ENCODE peak calls at places on chromosomes 13 and 19, in eight cellular contexts. B is Ammon's horn; D is aorta; G is amniotic stem cell; I is tibial nerve; C is activated naive CD4-positive, alpha-beta T cell treated with Interleukin-2 at 50 U/mL for 16 hours; F is BJ; J is MG63. V is an unnamed sample.

GRCh38 chr19:48636859-48637448 is at the start of gene DBP:
- DNase-seq in B (peak; percentile 65), D (peak; percentile 79), G (no peak), I (no peak), C (no peak), F (no peak), J (peak; percentile 58), V (no peak)

GRCh38 chr13:106498571-106498970 is 36.9 kb downstream of the EFNB2 start:
- DNase-seq in B (no peak), D (no peak), G (no peak), I (no peak), C (no peak), F (no peak), J (no peak), V (no peak)

GRCh38 chr19:1860133-1860775 is 3.1 kb downstream of the KLF16 start:
- DNase-seq in B (peak; percentile 87), D (peak; percentile 75), G (peak; percentile 69), I (no peak), C (peak; percentile 59), F (no peak), J (peak; percentile 47), V (peak; percentile 70)

GRCh38 chr19:38369584-38369983 is 4.8 kb upstream of the PSMD8 start:
- DNase-seq in B (no peak), D (no peak), G (no peak), I (no peak), C (no peak), F (no peak), J (no peak), V (peak; percentile 55)

GRCh38 chr19:5503598-5503997 is 48.4 kb downstream of the ZNRF4 start:
- DNase-seq in B (no peak), D (no peak), G (no peak), I (no peak), C (no peak), F (no peak), J (no peak), V (no peak)

GRCh38 chr19:3125900-3126524 is 9.8 kb upstream of the GNA15 start:
- DNase-seq in B (no peak), D (no peak), G (no peak), I (no peak), C (peak; percentile 81), F (no peak), J (peak; percentile 8), V (peak; percentile 39)

GRCh38 chr19:4063369-4064072 is 3.2 kb downstream of the ZBTB7A start:
- DNase-seq in B (no peak), D (no peak), G (no peak), I (no peak), C (no peak), F (no peak), J (no peak), V (no peak)

GRCh38 chr13:21048901-21049655 is 12.3 kb downstream of the LATS2 start:
- DNase-seq in B (no peak), D (no peak), G (no peak), I (no peak), C (no peak), F (no peak), J (no peak), V (no peak)

V was measured in cerebellar cortex.